ENCODE peak calls at places on chromosome 4, in nine cellular contexts. R, M, E, A, P, S, C, W and U are unnamed samples.

GRCh38 chr4:23882976-23883531 is 6.8 kb downstream of the PPARGC1A start:
- DNase-seq in S (no peak), R (no peak), W (no peak), C (no peak), P (no peak), A (no peak), M (peak), E (no peak), U (no peak)

GRCh38 chr4:21013501-21013900 is 313.2 kb downstream of the PACRGL start:
- DNase-seq in C (no peak), P (no peak), E (no peak), S (no peak), R (no peak), W (no peak), A (no peak), M (peak), U (no peak)

GRCh38 chr4:4984186-4984585 is 35.1 kb downstream of the CYTL1 start:
- DNase-seq in M (no peak), C (no peak), R (no peak), P (no peak), E (peak), W (no peak), S (no peak), A (no peak), U (no peak)

GRCh38 chr4:147924604-147925412 is 192.9 kb downstream of the ARHGAP10 start:
- DNase-seq in R (peak), S (no peak), E (peak), P (no peak), A (no peak), C (no peak), W (no peak), M (peak), U (peak)

GRCh38 chr4:106261980-106262379 is 54.0 kb downstream of the TBCK start:
- DNase-seq in R (no peak), E (no peak), M (no peak), S (no peak), W (no peak), C (no peak), A (no peak), P (no peak), U (no peak)

GRCh38 chr4:8464376-8464775 is 23.8 kb downstream of the TRMT44 start:
- DNase-seq in C (no peak), A (no peak), P (no peak), E (no peak), S (no peak), M (no peak), W (no peak), R (no peak), U (no peak)

GRCh38 chr4:175125410-175126068 is 207.4 kb downstream of the ADAM29 start:
- DNase-seq in A (no peak), C (no peak), P (no peak), R (no peak), M (no peak), W (no peak), E (no peak), S (no peak), U (no peak)

GRCh38 chr4:11218692-11219091 is 210.0 kb downstream of the HS3ST1 start:
- DNase-seq in R (peak), P (no peak), C (no peak), M (no peak), E (no peak), A (no peak), S (no peak), W (no peak), U (no peak)

GRCh38 chr4:8086751-8087445 is 71.7 kb downstream of the ABLIM2 start:
- DNase-seq in W (no peak), A (no peak), M (no peak), E (no peak), S (peak), R (no peak), C (no peak), P (no peak), U (no peak)

GRCh38 chr4:53321151-53321987 is 44.5 kb downstream of the SCFD2 start:
- DNase-seq in M (peak), S (no peak), E (no peak), R (peak), P (no peak), C (no peak), W (no peak), A (no peak), U (no peak)

GRCh38 chr4:145879598-145879997 is 59.0 kb downstream of the ZNF827 start:
- DNase-seq in M (no peak), S (no peak), R (peak), A (no peak), W (no peak), P (no peak), E (no peak), C (no peak), U (no peak)

GRCh38 chr4:3637326-3638016 is 105.2 kb upstream of the LRPAP1 start:
- DNase-seq in A (no peak), C (no peak), E (no peak), M (no peak), R (no peak), P (no peak), S (peak), W (no peak), U (no peak)

GRCh38 chr4:26609868-26610267 is 26.0 kb downstream of the TBC1D19 start:
- DNase-seq in P (no peak), W (no peak), C (no peak), A (no peak), E (no peak), R (no peak), S (no peak), M (no peak), U (no peak)